ENCODE peak calls at places on chromosome 5, in six cellular contexts. One of them, this sample, is unnamed.
A peak's percentile ranks its signal among the peaks of the same experiment; 100 is the strongest.

GRCh38 chr5:124088289-124089064 is 576.5 kb downstream of the CSNK1G3 start:
- DNase-seq in HuH-7: no peak
- DNase-seq in NCI-H345: no peak
- DNase-seq in cardiac septum: no peak
- DNase-seq in foreskin fibroblast: no peak
- DNase-seq in testis: no peak
- DNase-seq in this sample: no peak

GRCh38 chr5:174601937-174602336 is 122.4 kb upstream of the MSX2 start:
- DNase-seq in HuH-7: no peak
- DNase-seq in NCI-H345: no peak
- DNase-seq in cardiac septum: no peak
- DNase-seq in foreskin fibroblast: no peak
- DNase-seq in testis: no peak
- DNase-seq in this sample: no peak

GRCh38 chr5:176747670-176748072 is 62.7 kb upstream of the UNC5A start:
- DNase-seq in HuH-7: no peak
- DNase-seq in NCI-H345: no peak
- DNase-seq in cardiac septum: no peak
- DNase-seq in foreskin fibroblast: no peak
- DNase-seq in testis: no peak
- DNase-seq in this sample: no peak

GRCh38 chr5:38533286-38534121 is 22.9 kb downstream of the LIFR start:
- DNase-seq in HuH-7: no peak
- DNase-seq in NCI-H345: peak; percentile 32
- DNase-seq in cardiac septum: no peak
- DNase-seq in foreskin fibroblast: no peak
- DNase-seq in testis: no peak
- DNase-seq in this sample: peak; percentile 86

GRCh38 chr5:142958933-142959682 is 188.9 kb downstream of the ARHGAP26 start:
- DNase-seq in HuH-7: no peak
- DNase-seq in NCI-H345: no peak
- DNase-seq in cardiac septum: no peak
- DNase-seq in foreskin fibroblast: no peak
- DNase-seq in testis: no peak
- DNase-seq in this sample: no peak

GRCh38 chr5:129771058-129771838 is 23.4 kb downstream of the MINAR2 start:
- DNase-seq in HuH-7: peak; percentile 26
- DNase-seq in NCI-H345: peak; percentile 10
- DNase-seq in cardiac septum: no peak
- DNase-seq in foreskin fibroblast: peak; percentile 75
- DNase-seq in testis: peak; percentile 65
- DNase-seq in this sample: peak; percentile 59

GRCh38 chr5:55234171-55234700 is 828 bp upstream of the CCNO start:
- DNase-seq in HuH-7: no peak
- DNase-seq in NCI-H345: peak; percentile 47
- DNase-seq in cardiac septum: no peak
- DNase-seq in foreskin fibroblast: peak; percentile 55
- DNase-seq in testis: peak; percentile 30
- DNase-seq in this sample: no peak

GRCh38 chr5:54093081-54093492 is 217.3 kb downstream of the ARL15 start:
- DNase-seq in HuH-7: no peak
- DNase-seq in NCI-H345: peak; percentile 26
- DNase-seq in cardiac septum: no peak
- DNase-seq in foreskin fibroblast: peak; percentile 32
- DNase-seq in testis: no peak
- DNase-seq in this sample: no peak

GRCh38 chr5:171649002-171649401 is 136.6 kb upstream of the SMIM23 start:
- DNase-seq in HuH-7: no peak
- DNase-seq in NCI-H345: no peak
- DNase-seq in cardiac septum: no peak
- DNase-seq in foreskin fibroblast: no peak
- DNase-seq in testis: no peak
- DNase-seq in this sample: no peak

GRCh38 chr5:125578551-125578950 is 832.1 kb upstream of the ZNF608 start:
- DNase-seq in HuH-7: no peak
- DNase-seq in NCI-H345: no peak
- DNase-seq in cardiac septum: no peak
- DNase-seq in foreskin fibroblast: no peak
- DNase-seq in testis: no peak
- DNase-seq in this sample: no peak

GRCh38 chr5:158127536-158127935 is 268.6 kb upstream of the CLINT1 start:
- DNase-seq in HuH-7: no peak
- DNase-seq in NCI-H345: peak; percentile 14
- DNase-seq in cardiac septum: no peak
- DNase-seq in foreskin fibroblast: no peak
- DNase-seq in testis: no peak
- DNase-seq in this sample: no peak